ENCODE peak calls at places on chromosomes 3 and 15, in four cellular contexts. One of them, this sample, is unnamed.

GRCh38 chr3:193787496-193787870 is 194.5 kb downstream of the OPA1 start:
- DNase-seq in stimulated activated naive CD4-positive, alpha-beta T cell: no peak
- DNase-seq in activated CD4-positive, alpha-beta T cell treated with anti-CD3 and anti-CD28 coated beads, Interleukin-2, amount 10 ng/mL, durations not matched to agents 24 days and 14 days: no peak
- DNase-seq in NCI-H1436: no peak
- DNase-seq in this sample: no peak

GRCh38 chr15:46277994-46278885 is 643.4 kb downstream of the SQOR start:
- DNase-seq in stimulated activated naive CD4-positive, alpha-beta T cell: no peak
- DNase-seq in activated CD4-positive, alpha-beta T cell treated with anti-CD3 and anti-CD28 coated beads, Interleukin-2, amount 10 ng/mL, durations not matched to agents 24 days and 14 days: no peak
- DNase-seq in NCI-H1436: peak
- DNase-seq in this sample: no peak

GRCh38 chr3:129663045-129663446 is 56.6 kb upstream of the PLXND1 start:
- DNase-seq in stimulated activated naive CD4-positive, alpha-beta T cell: no peak
- DNase-seq in activated CD4-positive, alpha-beta T cell treated with anti-CD3 and anti-CD28 coated beads, Interleukin-2, amount 10 ng/mL, durations not matched to agents 24 days and 14 days: no peak
- DNase-seq in NCI-H1436: no peak
- DNase-seq in this sample: no peak

GRCh38 chr3:169170456-169170855 is 493.1 kb downstream of the MECOM start:
- DNase-seq in stimulated activated naive CD4-positive, alpha-beta T cell: no peak
- DNase-seq in activated CD4-positive, alpha-beta T cell treated with anti-CD3 and anti-CD28 coated beads, Interleukin-2, amount 10 ng/mL, durations not matched to agents 24 days and 14 days: no peak
- DNase-seq in NCI-H1436: no peak
- DNase-seq in this sample: no peak

GRCh38 chr3:174440350-174440716 is 418.8 kb upstream of the NAALADL2 start:
- DNase-seq in stimulated activated naive CD4-positive, alpha-beta T cell: no peak
- DNase-seq in activated CD4-positive, alpha-beta T cell treated with anti-CD3 and anti-CD28 coated beads, Interleukin-2, amount 10 ng/mL, durations not matched to agents 24 days and 14 days: no peak
- DNase-seq in NCI-H1436: peak
- DNase-seq in this sample: no peak

GRCh38 chr15:79987569-79987955 is 16.6 kb upstream of the BCL2A1 start:
- DNase-seq in stimulated activated naive CD4-positive, alpha-beta T cell: no peak
- DNase-seq in activated CD4-positive, alpha-beta T cell treated with anti-CD3 and anti-CD28 coated beads, Interleukin-2, amount 10 ng/mL, durations not matched to agents 24 days and 14 days: no peak
- DNase-seq in NCI-H1436: no peak
- DNase-seq in this sample: no peak

GRCh38 chr3:48715179-48715800 is 1.7 kb downstream of the IP6K2 start:
- DNase-seq in stimulated activated naive CD4-positive, alpha-beta T cell: no peak
- DNase-seq in activated CD4-positive, alpha-beta T cell treated with anti-CD3 and anti-CD28 coated beads, Interleukin-2, amount 10 ng/mL, durations not matched to agents 24 days and 14 days: no peak
- DNase-seq in NCI-H1436: no peak
- DNase-seq in this sample: no peak

GRCh38 chr15:78727561-78727960 is 83.7 kb downstream of the ADAMTS7 start:
- DNase-seq in stimulated activated naive CD4-positive, alpha-beta T cell: no peak
- DNase-seq in activated CD4-positive, alpha-beta T cell treated with anti-CD3 and anti-CD28 coated beads, Interleukin-2, amount 10 ng/mL, durations not matched to agents 24 days and 14 days: peak
- DNase-seq in NCI-H1436: no peak
- DNase-seq in this sample: no peak

GRCh38 chr3:119149484-119149883 is 3.5 kb downstream of the TEX55 start:
- DNase-seq in stimulated activated naive CD4-positive, alpha-beta T cell: no peak
- DNase-seq in activated CD4-positive, alpha-beta T cell treated with anti-CD3 and anti-CD28 coated beads, Interleukin-2, amount 10 ng/mL, durations not matched to agents 24 days and 14 days: no peak
- DNase-seq in NCI-H1436: no peak
- DNase-seq in this sample: no peak

GRCh38 chr3:178340523-178340922 is 195.7 kb upstream of the KCNMB2 start:
- DNase-seq in stimulated activated naive CD4-positive, alpha-beta T cell: no peak
- DNase-seq in activated CD4-positive, alpha-beta T cell treated with anti-CD3 and anti-CD28 coated beads, Interleukin-2, amount 10 ng/mL, durations not matched to agents 24 days and 14 days: no peak
- DNase-seq in NCI-H1436: no peak
- DNase-seq in this sample: no peak

GRCh38 chr15:67048281-67049279 is 16.8 kb upstream of the SMAD3 start:
- DNase-seq in stimulated activated naive CD4-positive, alpha-beta T cell: no peak
- DNase-seq in activated CD4-positive, alpha-beta T cell treated with anti-CD3 and anti-CD28 coated beads, Interleukin-2, amount 10 ng/mL, durations not matched to agents 24 days and 14 days: no peak
- DNase-seq in NCI-H1436: no peak
- DNase-seq in this sample: no peak

GRCh38 chr15:37682304-37682703 is 252.1 kb upstream of the TMCO5A start:
- DNase-seq in stimulated activated naive CD4-positive, alpha-beta T cell: no peak
- DNase-seq in activated CD4-positive, alpha-beta T cell treated with anti-CD3 and anti-CD28 coated beads, Interleukin-2, amount 10 ng/mL, durations not matched to agents 24 days and 14 days: no peak
- DNase-seq in NCI-H1436: no peak
- DNase-seq in this sample: no peak

GRCh38 chr15:27681038-27681437 is 418.1 kb downstream of the OCA2 start:
- DNase-seq in stimulated activated naive CD4-positive, alpha-beta T cell: no peak
- DNase-seq in activated CD4-positive, alpha-beta T cell treated with anti-CD3 and anti-CD28 coated beads, Interleukin-2, amount 10 ng/mL, durations not matched to agents 24 days and 14 days: peak
- DNase-seq in NCI-H1436: no peak
- DNase-seq in this sample: no peak

GRCh38 chr15:66251790-66252355 is 1.7 kb downstream of the MEGF11 start:
- DNase-seq in stimulated activated naive CD4-positive, alpha-beta T cell: no peak
- DNase-seq in activated CD4-positive, alpha-beta T cell treated with anti-CD3 and anti-CD28 coated beads, Interleukin-2, amount 10 ng/mL, durations not matched to agents 24 days and 14 days: peak
- DNase-seq in NCI-H1436: peak
- DNase-seq in this sample: no peak

GRCh38 chr3:148957586-148957985 is 33.8 kb upstream of the GYG1 start:
- DNase-seq in stimulated activated naive CD4-positive, alpha-beta T cell: no peak
- DNase-seq in activated CD4-positive, alpha-beta T cell treated with anti-CD3 and anti-CD28 coated beads, Interleukin-2, amount 10 ng/mL, durations not matched to agents 24 days and 14 days: peak
- DNase-seq in NCI-H1436: peak
- DNase-seq in this sample: no peak

GRCh38 chr3:195612075-195612800 is 28.5 kb upstream of the APOD start:
- DNase-seq in stimulated activated naive CD4-positive, alpha-beta T cell: no peak
- DNase-seq in activated CD4-positive, alpha-beta T cell treated with anti-CD3 and anti-CD28 coated beads, Interleukin-2, amount 10 ng/mL, durations not matched to agents 24 days and 14 days: no peak
- DNase-seq in NCI-H1436: no peak
- DNase-seq in this sample: no peak

GRCh38 chr3:58577269-58577821 is at the start of gene FAM107A:
- DNase-seq in stimulated activated naive CD4-positive, alpha-beta T cell: no peak
- DNase-seq in activated CD4-positive, alpha-beta T cell treated with anti-CD3 and anti-CD28 coated beads, Interleukin-2, amount 10 ng/mL, durations not matched to agents 24 days and 14 days: no peak
- DNase-seq in NCI-H1436: no peak
- DNase-seq in this sample: no peak

GRCh38 chr3:55161256-55161655 is 233.4 kb upstream of the LRTM1 start:
- DNase-seq in stimulated activated naive CD4-positive, alpha-beta T cell: no peak
- DNase-seq in activated CD4-positive, alpha-beta T cell treated with anti-CD3 and anti-CD28 coated beads, Interleukin-2, amount 10 ng/mL, durations not matched to agents 24 days and 14 days: no peak
- DNase-seq in NCI-H1436: no peak
- DNase-seq in this sample: no peak

GRCh38 chr15:89457086-89457485 is 39.3 kb downstream of the RHCG start:
- DNase-seq in stimulated activated naive CD4-positive, alpha-beta T cell: no peak
- DNase-seq in activated CD4-positive, alpha-beta T cell treated with anti-CD3 and anti-CD28 coated beads, Interleukin-2, amount 10 ng/mL, durations not matched to agents 24 days and 14 days: no peak
- DNase-seq in NCI-H1436: no peak
- DNase-seq in this sample: no peak

GRCh38 chr3:194971965-194972364 is 286.3 kb downstream of the FAM43A start:
- DNase-seq in stimulated activated naive CD4-positive, alpha-beta T cell: no peak
- DNase-seq in activated CD4-positive, alpha-beta T cell treated with anti-CD3 and anti-CD28 coated beads, Interleukin-2, amount 10 ng/mL, durations not matched to agents 24 days and 14 days: no peak
- DNase-seq in NCI-H1436: no peak
- DNase-seq in this sample: no peak

GRCh38 chr3:105228696-105229095 is 138.0 kb upstream of the ALCAM start:
- DNase-seq in stimulated activated naive CD4-positive, alpha-beta T cell: no peak
- DNase-seq in activated CD4-positive, alpha-beta T cell treated with anti-CD3 and anti-CD28 coated beads, Interleukin-2, amount 10 ng/mL, durations not matched to agents 24 days and 14 days: no peak
- DNase-seq in NCI-H1436: no peak
- DNase-seq in this sample: no peak

GRCh38 chr3:42070089-42070885 is 20.9 kb upstream of the TRAK1 start:
- DNase-seq in stimulated activated naive CD4-positive, alpha-beta T cell: no peak
- DNase-seq in activated CD4-positive, alpha-beta T cell treated with anti-CD3 and anti-CD28 coated beads, Interleukin-2, amount 10 ng/mL, durations not matched to agents 24 days and 14 days: no peak
- DNase-seq in NCI-H1436: no peak
- DNase-seq in this sample: no peak

GRCh38 chr15:66440501-66440900 is 53.8 kb downstream of the MAP2K1 start:
- DNase-seq in stimulated activated naive CD4-positive, alpha-beta T cell: no peak
- DNase-seq in activated CD4-positive, alpha-beta T cell treated with anti-CD3 and anti-CD28 coated beads, Interleukin-2, amount 10 ng/mL, durations not matched to agents 24 days and 14 days: no peak
- DNase-seq in NCI-H1436: no peak
- DNase-seq in this sample: no peak

GRCh38 chr3:119700269-119700919 is 2.4 kb upstream of the CFAP91 start:
- DNase-seq in stimulated activated naive CD4-positive, alpha-beta T cell: no peak
- DNase-seq in activated CD4-positive, alpha-beta T cell treated with anti-CD3 and anti-CD28 coated beads, Interleukin-2, amount 10 ng/mL, durations not matched to agents 24 days and 14 days: peak
- DNase-seq in NCI-H1436: no peak
- DNase-seq in this sample: no peak

GRCh38 chr15:71103102-71103676 is 12.1 kb upstream of the THSD4 start:
- DNase-seq in stimulated activated naive CD4-positive, alpha-beta T cell: no peak
- DNase-seq in activated CD4-positive, alpha-beta T cell treated with anti-CD3 and anti-CD28 coated beads, Interleukin-2, amount 10 ng/mL, durations not matched to agents 24 days and 14 days: no peak
- DNase-seq in NCI-H1436: peak
- DNase-seq in this sample: no peak